ENCODE peak calls at places on chromosomes 16 and 17, in four cellular contexts. V, Q, R and N are unnamed samples.

GRCh38 chr17:64200080-64201042 is 62.7 kb downstream of the TEX2 start:
- DNase-seq in R (no peak), Q (peak; percentile 16), V (no peak), N (no peak)

GRCh38 chr16:89094252-89094901 is 725 bp downstream of the ACSF3 start:
- DNase-seq in R (no peak), Q (peak; percentile 63), V (peak; percentile 35), N (no peak)

GRCh38 chr16:74073471-74073870 is 223.1 kb upstream of the PSMD7 start:
- DNase-seq in V (no peak), R (no peak), Q (no peak), N (no peak)

GRCh38 chr16:72847187-72848044 is 200.5 kb downstream of the ZFHX3 start:
- DNase-seq in R (no peak), V (peak; percentile 30), Q (peak; percentile 73), N (no peak)

GRCh38 chr16:57258910-57259475 is 13.9 kb downstream of the ARL2BP start:
- DNase-seq in Q (no peak), R (peak; percentile 65), V (no peak), N (no peak)

GRCh38 chr17:50181601-50182345 is 16.0 kb downstream of the SGCA start:
- DNase-seq in Q (no peak), R (no peak), V (peak; percentile 49), N (no peak)

GRCh38 chr17:77365584-77366186 is 224.9 kb downstream of the SEC14L1 start:
- DNase-seq in R (no peak), Q (no peak), V (no peak), N (peak; percentile 61)

GRCh38 chr16:84156342-84156784 is 11.3 kb downstream of the DNAAF1 start:
- DNase-seq in R (no peak), Q (no peak), V (no peak), N (no peak)

GRCh38 chr16:88785106-88785924 is at the start of gene PIEZO1:
- DNase-seq in R (no peak), V (no peak), Q (peak; percentile 54), N (peak; percentile 61)

GRCh38 chr16:920722-921121 is 50.1 kb downstream of the LMF1 start:
- DNase-seq in R (no peak), Q (no peak), V (no peak), N (no peak)

GRCh38 chr17:63993368-63993990 is 4.7 kb upstream of the PRR29 start:
- DNase-seq in V (no peak), Q (no peak), R (peak; percentile 40), N (no peak)

GRCh38 chr16:84044108-84044488 is 1.5 kb upstream of the SLC38A8 start:
- DNase-seq in V (peak; percentile 73), R (no peak), Q (peak; percentile 72), N (no peak)

GRCh38 chr17:32772453-32773025 is 104.4 kb downstream of the MYO1D start:
- DNase-seq in Q (no peak), V (no peak), R (no peak), N (no peak)

GRCh38 chr16:67897231-67897630 is 4.2 kb downstream of the PSKH1 start:
- DNase-seq in R (no peak), V (no peak), Q (no peak), N (no peak)

GRCh38 chr16:67901734-67902133 is 8.7 kb downstream of the PSKH1 start:
- DNase-seq in R (no peak), Q (no peak), V (peak; percentile 59), N (no peak)

GRCh38 chr16:67902831-67903230 is 9.8 kb downstream of the PSKH1 start:
- DNase-seq in V (no peak), R (no peak), Q (no peak), N (no peak)

GRCh38 chr16:67900156-67900555 is 7.1 kb downstream of the PSKH1 start:
- DNase-seq in R (no peak), Q (no peak), V (no peak), N (no peak)
- H3K27ac ChIP-seq in R (no peak overlapping the region), Q (no peak overlapping the region), V (no peak overlapping the region), N (no peak overlapping the region)

GRCh38 chr16:69073181-69073669 is 32.2 kb upstream of the HAS3 start:
- DNase-seq in V (peak; percentile 38), R (no peak), Q (no peak), N (no peak)
- TF ChIP-seq POLR2AphosphoS5 in V (no peak), R (no peak), Q (no peak), N (no peak)

DNA sequence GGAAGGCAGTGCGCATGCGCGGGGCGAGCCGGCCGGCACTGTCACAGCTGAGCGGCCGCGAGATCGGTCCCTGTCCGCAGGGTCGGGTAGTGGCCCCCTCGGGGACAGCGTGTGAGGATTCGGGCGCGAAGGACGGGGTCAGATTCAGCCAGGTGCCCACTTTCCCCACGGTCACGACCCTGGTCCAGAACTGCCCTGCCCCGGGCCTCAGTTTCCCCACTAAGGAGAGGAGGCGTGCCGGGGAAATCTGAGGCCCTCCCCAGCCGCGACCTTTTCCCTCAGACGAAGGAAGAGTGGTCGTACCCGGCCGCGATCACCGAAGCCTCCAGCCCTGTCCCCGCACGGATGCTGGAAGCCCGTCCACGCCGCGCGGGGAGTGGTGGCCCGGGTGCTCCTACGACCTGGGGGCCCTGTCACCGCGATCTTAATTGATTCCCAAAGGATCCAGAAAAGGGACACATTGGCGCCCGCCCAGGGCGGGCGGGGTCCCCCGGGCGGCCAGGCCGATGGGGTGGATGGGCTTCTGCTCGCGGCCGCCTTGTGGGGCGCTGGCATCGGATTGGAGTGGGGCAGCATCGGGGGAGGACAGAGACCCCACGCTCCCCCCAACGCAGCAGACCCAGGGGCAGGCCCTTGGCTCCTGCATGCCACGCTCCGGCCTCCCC is 57.7 kb downstream of the SRL start:
- DNase-seq in Q (no peak), V (no peak), R (no peak), N (no peak)
- H3K27ac ChIP-seq in Q (no peak overlapping the region), V (peak overlapping the region; percentile 76), R (peak overlapping the region; percentile 99), N (peak overlapping the region; percentile 91)

DNA sequence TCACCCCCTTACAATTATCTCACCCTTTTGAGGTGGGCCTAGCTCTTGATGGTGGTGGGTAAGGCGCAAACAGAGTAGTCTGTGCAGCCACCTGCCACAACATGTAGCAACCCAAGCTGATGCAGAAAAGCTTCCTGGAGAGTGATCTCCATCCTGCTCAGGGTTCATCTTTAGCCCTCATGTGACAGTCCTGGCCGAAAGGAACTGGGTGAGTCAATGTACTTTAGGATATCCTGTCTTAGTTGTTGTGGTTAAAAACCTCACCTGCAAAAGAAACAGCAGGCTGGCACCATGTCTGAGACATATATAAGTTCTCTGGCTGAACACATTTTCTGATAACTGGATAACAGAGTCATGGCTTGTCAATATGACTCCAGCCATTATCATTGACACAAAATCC is 183.5 kb upstream of the CPHXL start:
- DNase-seq in Q (no peak), R (no peak), V (no peak), N (no peak)
- TF ChIP-seq POLR2AphosphoS5 in Q (no peak), R (no peak), V (no peak), N (no peak)

GRCh38 chr17:1730004-1730344 is 5.5 kb downstream of the WDR81 start:
- DNase-seq in Q (no peak), V (no peak), R (no peak), N (no peak)
- H3K27ac ChIP-seq in Q (no peak overlapping the region), V (no peak overlapping the region), R (peak overlapping the region; percentile 94), N (peak overlapping the region; percentile 93)

DNA sequence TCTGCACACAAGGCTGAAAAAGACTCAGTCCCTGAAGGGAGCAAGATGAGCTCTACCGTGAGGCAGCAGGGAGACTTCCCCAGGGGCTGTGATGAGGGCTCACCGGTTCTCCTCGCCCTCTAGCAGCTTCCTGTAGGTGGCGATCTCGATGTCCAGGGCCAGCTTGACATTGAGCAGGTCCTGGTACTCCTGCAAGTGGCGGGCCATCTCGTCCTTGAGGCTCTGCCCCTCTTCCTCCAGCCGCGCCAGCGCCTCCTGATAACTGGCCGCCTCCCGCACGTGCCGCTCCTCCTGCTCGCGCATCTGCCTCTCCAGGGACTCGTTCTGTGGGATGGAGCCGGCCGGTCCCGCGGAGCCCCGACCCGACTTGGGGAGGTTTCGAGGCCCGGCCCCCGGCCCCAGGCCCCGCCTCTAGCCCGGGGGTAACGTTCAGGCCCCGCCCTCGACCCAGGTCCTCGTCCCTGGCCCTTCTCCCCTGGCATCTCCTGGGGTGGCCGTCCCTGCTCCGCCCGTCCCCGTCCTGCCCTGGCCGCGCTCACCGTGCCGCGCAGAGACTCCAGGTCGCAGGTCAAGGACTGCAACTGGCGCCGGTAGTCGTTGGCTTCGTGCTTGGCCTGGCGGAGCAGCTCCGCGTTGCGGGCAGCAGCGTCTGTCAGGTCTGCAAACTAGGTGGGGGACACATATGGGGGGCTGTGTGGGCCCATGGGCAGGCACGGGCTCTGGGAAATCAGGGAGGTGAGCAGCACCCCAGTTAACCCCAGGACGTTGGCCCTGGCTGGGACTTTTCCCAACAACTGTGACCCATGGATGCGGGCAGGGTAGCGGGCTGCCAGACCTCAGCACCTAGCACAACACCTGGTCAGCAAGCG is 3.9 kb downstream of the GFAP start:
- DNase-seq in V (peak; percentile 74), Q (peak; percentile 93), R (no peak), N (peak; percentile 48)
- TF ChIP-seq POLR2AphosphoS5 in V (no peak), Q (peak; percentile 28), R (no peak), N (no peak)

DNA sequence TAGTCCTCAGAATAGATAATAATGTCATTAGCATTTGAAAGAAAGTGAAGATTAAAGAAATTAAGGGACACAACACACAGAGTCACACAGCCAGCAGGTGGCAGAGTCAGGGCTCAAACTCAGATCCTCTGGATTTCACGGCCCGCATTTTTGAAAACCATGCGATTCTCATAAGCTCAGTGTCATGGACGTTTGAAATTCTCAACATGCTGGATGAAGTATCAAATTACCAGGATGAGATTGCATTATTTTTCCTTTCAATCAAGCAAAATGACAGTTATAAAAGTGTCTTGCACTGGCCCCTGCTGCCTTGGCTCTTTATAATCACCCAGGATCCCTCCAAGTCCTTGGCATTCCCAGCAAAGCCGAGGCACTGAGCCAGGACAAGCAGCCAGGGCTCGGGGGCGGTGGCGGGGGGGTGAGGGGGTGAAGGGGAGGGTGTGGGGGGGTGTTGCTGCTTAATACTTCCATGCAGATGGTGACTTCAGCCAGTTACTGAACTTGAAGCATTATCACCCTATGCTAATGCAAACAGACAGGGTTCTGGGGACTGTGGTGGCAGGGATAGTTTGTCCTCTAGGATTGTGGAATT is 6.6 kb upstream of the BMERB1 start:
- DNase-seq in V (peak; percentile 69), R (peak; percentile 84), Q (peak; percentile 48), N (peak; percentile 46)
- H3K27ac ChIP-seq in V (no peak overlapping the region), R (peak overlapping the region; percentile 34), Q (no peak overlapping the region), N (no peak overlapping the region)

GRCh38 chr17:75271233-75271954 is 363 bp upstream of the MIF4GD start:
- DNase-seq in Q (peak; percentile 84), R (no peak), V (peak; percentile 58), N (peak; percentile 71)
- TF ChIP-seq POLR2AphosphoS5 in Q (peak; percentile 54), R (no peak), V (peak; percentile 52), N (no peak)

GRCh38 chr17:29178750-29179231 is 1.4 kb downstream of the MYO18A start:
- DNase-seq in Q (peak; percentile 51), V (peak; percentile 29), R (peak; percentile 49), N (no peak)

GRCh38 chr17:29180788-29181160 is 576 bp upstream of the MYO18A start:
- DNase-seq in Q (no peak), R (no peak), V (no peak), N (no peak)

GRCh38 chr17:29180051-29180787 is at the start of gene MYO18A:
- DNase-seq in V (peak; percentile 45), R (no peak), Q (peak; percentile 90), N (peak; percentile 64)

GRCh38 chr17:29179232-29180036 is 764 bp downstream of the MYO18A start:
- DNase-seq in Q (peak; percentile 94), R (no peak), V (peak; percentile 89), N (peak; percentile 57)

DNA sequence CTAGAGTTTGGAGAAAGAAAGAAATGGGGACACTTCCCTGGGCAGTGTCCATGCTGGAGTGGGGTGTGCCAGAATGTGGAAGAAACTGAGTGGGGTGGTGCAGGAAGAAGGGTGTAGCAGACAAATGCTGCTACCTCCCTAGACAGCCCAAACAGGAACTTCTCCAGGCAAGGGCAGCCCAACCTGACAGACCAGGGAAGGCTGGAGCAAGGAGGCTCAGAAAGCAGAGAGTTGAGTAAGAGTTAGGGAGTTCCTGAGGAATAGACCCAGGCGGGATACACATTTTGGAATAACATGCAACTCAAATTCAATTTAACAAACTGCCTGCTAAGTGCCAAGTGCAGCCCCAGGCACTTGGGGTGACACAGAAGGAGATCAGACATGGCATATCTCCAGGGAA is 1.0 kb upstream of the MYO18A start:
- DNase-seq in V (no peak), R (no peak), Q (no peak), N (no peak)
- H3K27ac ChIP-seq in V (no peak overlapping the region), R (peak overlapping the region; percentile 87), Q (no peak overlapping the region), N (peak overlapping the region; percentile 82)